ENCODE peak calls at places on chromosomes 7 and 10, in four cellular contexts. One of them, this sample, is unnamed.

GRCh38 chr10:133462512-133463305 is 9.0 kb downstream of the SCART1 start:
- DNase-seq in GM10248: no peak
- DNase-seq in CD8-positive, alpha-beta T cell: no peak
- DNase-seq in choroid plexus epithelial cell: no peak
- DNase-seq in this sample: no peak

GRCh38 chr10:33801705-33802104 is 467.2 kb upstream of the NRP1 start:
- DNase-seq in GM10248: no peak
- DNase-seq in CD8-positive, alpha-beta T cell: no peak
- DNase-seq in choroid plexus epithelial cell: peak; percentile 59
- DNase-seq in this sample: no peak

GRCh38 chr7:76051840-76052239 is 3.9 kb downstream of the MDH2 start:
- DNase-seq in GM10248: no peak
- DNase-seq in CD8-positive, alpha-beta T cell: no peak
- DNase-seq in choroid plexus epithelial cell: no peak
- DNase-seq in this sample: no peak

GRCh38 chr10:118823256-118823907 is 68.6 kb upstream of the CACUL1 start:
- DNase-seq in GM10248: no peak
- DNase-seq in CD8-positive, alpha-beta T cell: no peak
- DNase-seq in choroid plexus epithelial cell: no peak
- DNase-seq in this sample: no peak

GRCh38 chr10:131453772-131454634 is 142.5 kb upstream of the TCERG1L start:
- DNase-seq in GM10248: peak; percentile 56
- DNase-seq in CD8-positive, alpha-beta T cell: no peak
- DNase-seq in choroid plexus epithelial cell: peak; percentile 20
- DNase-seq in this sample: peak; percentile 79

GRCh38 chr10:86334515-86335085 is 32.0 kb downstream of the GRID1 start:
- DNase-seq in GM10248: no peak
- DNase-seq in CD8-positive, alpha-beta T cell: no peak
- DNase-seq in choroid plexus epithelial cell: no peak
- DNase-seq in this sample: peak; percentile 5

GRCh38 chr10:33155720-33156638 is 178.5 kb downstream of the NRP1 start:
- DNase-seq in GM10248: peak; percentile 36
- DNase-seq in CD8-positive, alpha-beta T cell: no peak
- DNase-seq in choroid plexus epithelial cell: peak; percentile 86
- DNase-seq in this sample: no peak

GRCh38 chr7:1290262-1291039 is 57.8 kb downstream of the UNCX start:
- DNase-seq in GM10248: no peak
- DNase-seq in CD8-positive, alpha-beta T cell: no peak
- DNase-seq in choroid plexus epithelial cell: no peak
- DNase-seq in this sample: no peak

GRCh38 chr10:86361134-86362128 is 5.2 kb downstream of the GRID1 start:
- DNase-seq in GM10248: no peak
- DNase-seq in CD8-positive, alpha-beta T cell: no peak
- DNase-seq in choroid plexus epithelial cell: no peak
- DNase-seq in this sample: peak; percentile 12

GRCh38 chr10:4151466-4151865 is 366.5 kb upstream of the KLF6 start:
- DNase-seq in GM10248: no peak
- DNase-seq in CD8-positive, alpha-beta T cell: no peak
- DNase-seq in choroid plexus epithelial cell: peak; percentile 19
- DNase-seq in this sample: no peak

GRCh38 chr10:70425096-70425495 is 16.4 kb downstream of the NODAL start:
- DNase-seq in GM10248: no peak
- DNase-seq in CD8-positive, alpha-beta T cell: no peak
- DNase-seq in choroid plexus epithelial cell: no peak
- DNase-seq in this sample: no peak

GRCh38 chr10:13102002-13102794 is 2.2 kb downstream of the OPTN start:
- DNase-seq in GM10248: peak; percentile 39
- DNase-seq in CD8-positive, alpha-beta T cell: no peak
- DNase-seq in choroid plexus epithelial cell: peak; percentile 69
- DNase-seq in this sample: no peak

GRCh38 chr10:110460111-110460809 is 37.4 kb upstream of the DUSP5 start:
- DNase-seq in GM10248: peak; percentile 48
- DNase-seq in CD8-positive, alpha-beta T cell: peak; percentile 40
- DNase-seq in choroid plexus epithelial cell: peak; percentile 33
- DNase-seq in this sample: peak; percentile 27

GRCh38 chr7:11786186-11786585 is 45.8 kb downstream of the THSD7A start:
- DNase-seq in GM10248: no peak
- DNase-seq in CD8-positive, alpha-beta T cell: no peak
- DNase-seq in choroid plexus epithelial cell: peak; percentile 85
- DNase-seq in this sample: no peak

GRCh38 chr7:136061433-136061832 is 84.3 kb upstream of the MTPN start:
- DNase-seq in GM10248: no peak
- DNase-seq in CD8-positive, alpha-beta T cell: no peak
- DNase-seq in choroid plexus epithelial cell: no peak
- DNase-seq in this sample: no peak

GRCh38 chr10:103763374-103764202 is 91.8 kb downstream of the SH3PXD2A start:
- DNase-seq in GM10248: no peak
- DNase-seq in CD8-positive, alpha-beta T cell: peak; percentile 62
- DNase-seq in choroid plexus epithelial cell: peak; percentile 33
- DNase-seq in this sample: no peak

GRCh38 chr10:131747251-131747650 is 153.6 kb upstream of the PPP2R2D start:
- DNase-seq in GM10248: no peak
- DNase-seq in CD8-positive, alpha-beta T cell: no peak
- DNase-seq in choroid plexus epithelial cell: no peak
- DNase-seq in this sample: peak; percentile 9

GRCh38 chr7:64223366-64223765 is 4.9 kb upstream of the ZNF679 start:
- DNase-seq in GM10248: no peak
- DNase-seq in CD8-positive, alpha-beta T cell: no peak
- DNase-seq in choroid plexus epithelial cell: no peak
- DNase-seq in this sample: no peak

GRCh38 chr7:100003711-100004661 is 11.4 kb upstream of the ZKSCAN1 start:
- DNase-seq in GM10248: no peak
- DNase-seq in CD8-positive, alpha-beta T cell: no peak
- DNase-seq in choroid plexus epithelial cell: peak; percentile 54
- DNase-seq in this sample: no peak

GRCh38 chr7:51325937-51326336 is 9.3 kb upstream of the COBL start:
- DNase-seq in GM10248: no peak
- DNase-seq in CD8-positive, alpha-beta T cell: no peak
- DNase-seq in choroid plexus epithelial cell: no peak
- DNase-seq in this sample: no peak

GRCh38 chr7:51327287-51327717 is 10.7 kb upstream of the COBL start:
- DNase-seq in GM10248: no peak
- DNase-seq in CD8-positive, alpha-beta T cell: no peak
- DNase-seq in choroid plexus epithelial cell: no peak
- DNase-seq in this sample: no peak

GRCh38 chr7:51328351-51328801 is 11.8 kb upstream of the COBL start:
- DNase-seq in GM10248: no peak
- DNase-seq in CD8-positive, alpha-beta T cell: no peak
- DNase-seq in choroid plexus epithelial cell: no peak
- DNase-seq in this sample: no peak

GRCh38 chr7:51326646-51327286 is 10.2 kb upstream of the COBL start:
- DNase-seq in GM10248: no peak
- DNase-seq in CD8-positive, alpha-beta T cell: no peak
- DNase-seq in choroid plexus epithelial cell: no peak
- DNase-seq in this sample: no peak

GRCh38 chr7:51329696-51330263 is 13.2 kb upstream of the COBL start:
- DNase-seq in GM10248: no peak
- DNase-seq in CD8-positive, alpha-beta T cell: no peak
- DNase-seq in choroid plexus epithelial cell: no peak
- DNase-seq in this sample: no peak
- TF ChIP-seq CTCF in GM10248: no peak
- TF ChIP-seq CTCF in CD8-positive, alpha-beta T cell: no peak
- TF ChIP-seq CTCF in choroid plexus epithelial cell: no peak
- TF ChIP-seq CTCF in this sample: no peak

DNA sequence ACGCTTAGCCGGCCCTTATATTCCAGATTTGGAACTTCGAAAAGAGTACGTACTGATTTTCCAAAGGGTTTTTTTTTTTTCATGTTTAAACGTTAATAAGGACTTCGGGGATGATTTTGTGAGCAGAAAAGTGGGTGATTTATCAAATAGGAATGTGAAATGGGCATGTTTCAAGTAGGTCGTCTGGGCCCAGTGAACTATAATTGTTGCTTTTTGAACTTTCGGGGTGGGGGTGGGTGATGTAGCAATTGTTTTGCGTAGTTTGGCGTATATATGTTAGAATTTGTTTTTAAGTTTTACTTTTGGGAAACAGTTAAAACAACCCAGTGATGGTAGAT is 299 bp upstream of the PBLD start:
- DNase-seq in GM10248: no peak
- DNase-seq in CD8-positive, alpha-beta T cell: no peak
- DNase-seq in choroid plexus epithelial cell: no peak
- DNase-seq in this sample: no peak
- TF ChIP-seq CTCF in GM10248: no peak
- TF ChIP-seq CTCF in CD8-positive, alpha-beta T cell: no peak
- TF ChIP-seq CTCF in choroid plexus epithelial cell: no peak
- TF ChIP-seq CTCF in this sample: no peak

GRCh38 chr7:155212301-155213015 is 85.2 kb upstream of the INSIG1 start:
- DNase-seq in GM10248: no peak
- DNase-seq in CD8-positive, alpha-beta T cell: no peak
- DNase-seq in choroid plexus epithelial cell: no peak
- DNase-seq in this sample: peak; percentile 1
- TF ChIP-seq CTCF in GM10248: no peak
- TF ChIP-seq CTCF in CD8-positive, alpha-beta T cell: no peak
- TF ChIP-seq CTCF in choroid plexus epithelial cell: no peak
- TF ChIP-seq CTCF in this sample: no peak

GRCh38 chr7:107251963-107252362 is 83.2 kb downstream of the HBP1 start:
- DNase-seq in GM10248: no peak
- DNase-seq in CD8-positive, alpha-beta T cell: no peak
- DNase-seq in choroid plexus epithelial cell: no peak
- DNase-seq in this sample: no peak

GRCh38 chr7:107255602-107256001 is 86.8 kb downstream of the HBP1 start:
- DNase-seq in GM10248: no peak
- DNase-seq in CD8-positive, alpha-beta T cell: no peak
- DNase-seq in choroid plexus epithelial cell: no peak
- DNase-seq in this sample: no peak

GRCh38 chr7:107258737-107259136 is 89.9 kb downstream of the HBP1 start:
- DNase-seq in GM10248: no peak
- DNase-seq in CD8-positive, alpha-beta T cell: no peak
- DNase-seq in choroid plexus epithelial cell: no peak
- DNase-seq in this sample: no peak

GRCh38 chr7:107253599-107253998 is 84.8 kb downstream of the HBP1 start:
- DNase-seq in GM10248: no peak
- DNase-seq in CD8-positive, alpha-beta T cell: no peak
- DNase-seq in choroid plexus epithelial cell: no peak
- DNase-seq in this sample: no peak

GRCh38 chr7:107254398-107254985 is 85.7 kb downstream of the HBP1 start:
- DNase-seq in GM10248: no peak
- DNase-seq in CD8-positive, alpha-beta T cell: no peak
- DNase-seq in choroid plexus epithelial cell: no peak
- DNase-seq in this sample: no peak
- TF ChIP-seq CTCF in GM10248: no peak
- TF ChIP-seq CTCF in CD8-positive, alpha-beta T cell: no peak
- TF ChIP-seq CTCF in choroid plexus epithelial cell: no peak
- TF ChIP-seq CTCF in this sample: no peak

DNA sequence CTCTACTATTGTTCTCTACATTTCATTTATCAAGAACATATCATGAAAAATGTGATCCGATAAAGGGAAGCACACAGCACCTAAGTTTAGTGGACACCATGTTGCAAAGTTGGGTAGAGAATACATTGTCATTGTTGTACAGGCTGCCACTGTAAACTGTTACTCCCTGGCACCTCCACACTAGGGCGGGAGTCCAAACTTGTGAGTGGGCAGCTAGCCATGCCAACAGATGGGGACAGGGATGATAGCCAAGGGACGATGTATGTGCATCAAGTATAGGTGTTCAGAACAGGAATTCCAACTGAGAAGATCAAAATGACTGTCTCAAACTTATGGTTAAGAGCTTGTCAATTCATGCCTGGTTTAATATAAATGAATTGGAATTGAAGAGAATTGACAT is 31.1 kb upstream of the COMMD3 start:
- DNase-seq in GM10248: no peak
- DNase-seq in CD8-positive, alpha-beta T cell: no peak
- DNase-seq in choroid plexus epithelial cell: no peak
- DNase-seq in this sample: no peak
- TF ChIP-seq CTCF in GM10248: no peak
- TF ChIP-seq CTCF in CD8-positive, alpha-beta T cell: no peak
- TF ChIP-seq CTCF in choroid plexus epithelial cell: no peak
- TF ChIP-seq CTCF in this sample: no peak

GRCh38 chr7:151743481-151743983 is 133.4 kb downstream of the PRKAG2 start:
- DNase-seq in GM10248: no peak
- DNase-seq in CD8-positive, alpha-beta T cell: no peak
- DNase-seq in choroid plexus epithelial cell: no peak
- DNase-seq in this sample: no peak

GRCh38 chr7:151744051-151744580 is 132.8 kb downstream of the PRKAG2 start:
- DNase-seq in GM10248: no peak
- DNase-seq in CD8-positive, alpha-beta T cell: no peak
- DNase-seq in choroid plexus epithelial cell: no peak
- DNase-seq in this sample: no peak

GRCh38 chr7:151744656-151745055 is 132.3 kb downstream of the PRKAG2 start:
- DNase-seq in GM10248: no peak
- DNase-seq in CD8-positive, alpha-beta T cell: no peak
- DNase-seq in choroid plexus epithelial cell: no peak
- DNase-seq in this sample: no peak

GRCh38 chr7:151745706-151746105 is 131.2 kb downstream of the PRKAG2 start:
- DNase-seq in GM10248: no peak
- DNase-seq in CD8-positive, alpha-beta T cell: no peak
- DNase-seq in choroid plexus epithelial cell: no peak
- DNase-seq in this sample: no peak

GRCh38 chr7:151745090-151745638 is 131.8 kb downstream of the PRKAG2 start:
- DNase-seq in GM10248: no peak
- DNase-seq in CD8-positive, alpha-beta T cell: no peak
- DNase-seq in choroid plexus epithelial cell: peak; percentile 87
- DNase-seq in this sample: no peak
- TF ChIP-seq CTCF in GM10248: no peak
- TF ChIP-seq CTCF in CD8-positive, alpha-beta T cell: no peak
- TF ChIP-seq CTCF in choroid plexus epithelial cell: peak; percentile 62
- TF ChIP-seq CTCF in this sample: no peak

DNA sequence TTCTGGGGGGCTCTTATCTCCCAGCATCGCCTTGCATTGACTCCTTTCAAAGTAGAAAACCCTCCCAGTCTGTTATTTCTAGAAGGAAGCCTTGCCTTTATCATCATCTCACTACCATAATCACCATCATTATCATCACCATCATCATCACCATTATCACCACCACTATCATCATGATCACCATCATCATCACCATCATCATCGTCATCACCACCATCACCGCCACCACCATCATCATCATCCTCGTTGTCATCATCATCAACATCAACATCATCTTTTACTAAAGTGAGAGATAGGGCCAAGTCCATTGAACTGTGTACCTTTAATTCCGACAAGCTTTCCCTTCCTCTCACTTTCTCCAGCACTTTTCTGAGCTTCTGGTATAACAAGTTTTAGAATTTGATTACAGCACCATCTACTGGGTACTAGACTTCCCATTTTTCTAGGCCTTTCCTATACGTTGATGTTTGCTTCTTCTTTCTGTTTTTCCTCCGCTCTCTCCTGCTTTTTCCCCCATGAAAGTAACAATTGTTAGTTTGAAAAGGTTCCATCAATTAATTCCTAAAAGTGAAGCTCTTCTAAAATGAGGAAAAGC is 226.4 kb downstream of the BUB3 start:
- DNase-seq in GM10248: no peak
- DNase-seq in CD8-positive, alpha-beta T cell: no peak
- DNase-seq in choroid plexus epithelial cell: peak; percentile 29
- DNase-seq in this sample: no peak
- TF ChIP-seq CTCF in GM10248: peak; percentile 18
- TF ChIP-seq CTCF in CD8-positive, alpha-beta T cell: peak; percentile 42
- TF ChIP-seq CTCF in choroid plexus epithelial cell: peak; percentile 36
- TF ChIP-seq CTCF in this sample: no peak

This sample was measured in glutamatergic neuron.